ENCODE peak calls at places on chromosomes 13 and 19, in nine cellular contexts. S is AG08396; Q is stimulated activated CD4-positive, alpha-beta T cell treated with anti-CD3 and anti-CD28 coated beads, Interleukin-1b, Interleukin-23, amount 100 ng/mL, for 48 hours; W is KG1; C is AG04449; B is NCI-H2081; Y is C1 segment of cervical spinal cord; Z is amygdala; J is NCI-H345. T is an unnamed sample.

GRCh38 chr13:94656766-94657165 is 55.1 kb downstream of the GPR180 start:
- DNase-seq in Y (no peak), W (no peak), B (no peak), C (peak), Q (peak), S (peak), J (no peak), Z (no peak), T (no peak)

GRCh38 chr13:109595466-109595865 is 190.9 kb downstream of the IRS2 start:
- DNase-seq in Z (no peak), C (no peak), B (no peak), Y (no peak), J (no peak), Q (no peak), W (no peak), S (no peak), T (no peak)

GRCh38 chr13:112152846-112153245 is 85.9 kb downstream of the SOX1 start:
- DNase-seq in Z (no peak), S (no peak), Q (no peak), W (no peak), B (no peak), J (no peak), Y (no peak), C (no peak), T (no peak)

GRCh38 chr19:39308531-39309304 is 11.9 kb downstream of the LRFN1 start:
- DNase-seq in Y (no peak), S (no peak), B (no peak), J (no peak), W (no peak), Z (no peak), Q (no peak), C (no peak), T (no peak)

GRCh38 chr13:71148391-71148790 is 718.6 kb downstream of the DACH1 start:
- DNase-seq in Y (no peak), Z (no peak), W (no peak), B (no peak), C (no peak), S (no peak), Q (no peak), J (no peak), T (no peak)

GRCh38 chr13:98285852-98286594 is 109.0 kb upstream of the RNF113B start:
- DNase-seq in W (no peak), Z (no peak), J (no peak), C (no peak), Y (no peak), B (peak), Q (no peak), S (no peak), T (no peak)

GRCh38 chr13:19845758-19846157 is 17.7 kb downstream of the ZMYM5 start:
- DNase-seq in Y (no peak), Z (no peak), S (peak), C (peak), B (no peak), W (no peak), Q (no peak), J (no peak), T (no peak)

GRCh38 chr13:112894423-112894672 is 74.7 kb upstream of the MCF2L start:
- DNase-seq in C (no peak), B (no peak), W (no peak), Q (no peak), S (no peak), Z (no peak), Y (no peak), J (no peak), T (no peak)

GRCh38 chr19:5534787-5535586 is 32.8 kb downstream of the TINCR start:
- DNase-seq in W (no peak), J (peak), Y (no peak), C (no peak), S (no peak), B (no peak), Z (no peak), Q (peak), T (no peak)

GRCh38 chr19:41018736-41019290 is 27.7 kb downstream of the CYP2B6 start:
- DNase-seq in C (no peak), B (no peak), W (no peak), Y (no peak), Z (no peak), J (no peak), Q (no peak), S (no peak), T (no peak)

GRCh38 chr13:96769874-96770273 is 224.4 kb downstream of the OXGR1 start:
- DNase-seq in S (no peak), Z (no peak), Y (no peak), C (no peak), J (no peak), Q (no peak), B (no peak), W (no peak), T (no peak)

GRCh38 chr19:58351996-58352755 is 1.1 kb downstream of the A1BG start:
- DNase-seq in Z (no peak), J (no peak), Q (no peak), B (no peak), C (no peak), S (no peak), Y (no peak), W (no peak), T (no peak)

GRCh38 chr13:99990045-99990977 is 8.7 kb downstream of the ZIC2 start:
- DNase-seq in S (no peak), Z (no peak), W (no peak), B (peak), Y (no peak), C (no peak), J (no peak), Q (no peak), T (no peak)

GRCh38 chr19:12995596-12996541 is 594 bp downstream of the NFIX start:
- DNase-seq in Q (no peak), S (peak), Z (peak), B (no peak), Y (peak), C (no peak), W (no peak), J (no peak), T (no peak)

GRCh38 chr13:49551245-49551644 is 34.1 kb downstream of the RCBTB1 start:
- DNase-seq in B (no peak), S (no peak), J (no peak), W (no peak), Z (no peak), Y (no peak), C (no peak), Q (no peak), T (no peak)

GRCh38 chr19:17486545-17486944 is 16.2 kb downstream of the SLC27A1 start:
- DNase-seq in C (no peak), S (no peak), Y (no peak), J (no peak), Q (no peak), B (no peak), Z (no peak), W (no peak), T (no peak)

GRCh38 chr13:37695200-37695599 is 96.6 kb upstream of the POSTN start:
- DNase-seq in B (no peak), S (no peak), W (no peak), C (no peak), J (no peak), Y (no peak), Z (no peak), Q (no peak), T (no peak)

GRCh38 chr19:40962460-40962961 is 28.6 kb upstream of the CYP2B6 start:
- DNase-seq in Z (no peak), Q (no peak), Y (no peak), S (peak), J (no peak), C (no peak), W (no peak), B (no peak), T (no peak)

GRCh38 chr13:20101467-20102316 is 59.2 kb downstream of the GJA3 start:
- DNase-seq in Y (no peak), B (no peak), Z (no peak), W (no peak), C (no peak), Q (no peak), J (no peak), S (no peak), T (no peak)

GRCh38 chr13:30676672-30677071 is 58.7 kb upstream of the ALOX5AP start:
- DNase-seq in C (no peak), Y (no peak), Q (no peak), B (no peak), W (no peak), Z (no peak), S (no peak), J (peak), T (no peak)

GRCh38 chr19:42284641-42285341 is 15.7 kb downstream of the CIC start:
- DNase-seq in C (no peak), B (no peak), S (no peak), Y (no peak), Z (no peak), Q (no peak), J (no peak), W (no peak), T (no peak)

GRCh38 chr13:113862766-113863510 is 938 bp downstream of the GAS6 start:
- DNase-seq in W (no peak), C (no peak), Z (peak), J (peak), S (peak), Q (no peak), B (no peak), Y (no peak), T (no peak)

GRCh38 chr19:47158879-47159509 is 28.4 kb downstream of the SAE1 start:
- DNase-seq in W (no peak), C (no peak), S (no peak), Y (no peak), J (no peak), Q (peak), B (no peak), Z (no peak), T (no peak)

GRCh38 chr19:3765121-3765520 is 2.6 kb downstream of the MRPL54 start:
- DNase-seq in Q (no peak), Z (no peak), W (no peak), B (no peak), J (no peak), S (no peak), C (no peak), Y (no peak), T (no peak)

GRCh38 chr13:91722267-91722884 is 324.0 kb downstream of the GPC5 start:
- DNase-seq in Q (no peak), S (no peak), W (peak), Y (no peak), Z (no peak), J (peak), B (peak), C (no peak), T (no peak)

T was measured in activated T-helper 1 cell treated with anti-CD3 and anti-CD28 coated beads, Interleukin-2, amount 50 U/mL, for 16 hours.